ENCODE peak calls at places on chromosomes 13 and 19, in nine cellular contexts. X is activated T-cell treated with anti-CD3 and anti-CD28 coated beads for 24 hours; M is CD8-positive, alpha-beta memory T cell; R is RPMI7951; Y is activated CD8-positive, alpha-beta memory T cell treated with anti-CD3 and anti-CD28 coated beads for 48 hours; H is stimulated activated CD4-positive, alpha-beta T cell treated with anti-CD3 and anti-CD28 coated beads, Interleukin-1b, Interleukin-23, amount 100 ng/mL, for 48 hours; J is KBM-7; B is amygdala; Q is fibroblast of the aortic adventitia. T is an unnamed sample.

GRCh38 chr13:24087611-24088235 is 72.8 kb upstream of the SPATA13 start:
- DNase-seq in Q (no peak), H (no peak), X (no peak), R (no peak), Y (no peak), B (no peak), M (no peak), J (no peak), T (no peak)

GRCh38 chr19:50710094-50710493 is 9.5 kb downstream of the SHANK1 start:
- DNase-seq in Q (no peak), J (no peak), X (no peak), R (no peak), H (no peak), B (no peak), Y (no peak), M (no peak), T (no peak)

GRCh38 chr13:111389621-111390521 is 69.4 kb downstream of the TEX29 start:
- DNase-seq in X (no peak), B (no peak), Y (no peak), M (no peak), R (no peak), Q (no peak), H (no peak), J (no peak), T (no peak)

GRCh38 chr19:4640247-4641000 is 1.1 kb downstream of the TNFAIP8L1 start:
- DNase-seq in Y (no peak), M (no peak), R (no peak), Q (no peak), J (no peak), X (no peak), B (no peak), H (no peak), T (no peak)

GRCh38 chr13:23505007-23505406 is 65.2 kb upstream of the TNFRSF19 start:
- DNase-seq in Y (no peak), J (no peak), Q (peak), X (no peak), B (no peak), H (no peak), R (peak), M (no peak), T (peak)

GRCh38 chr13:56736966-56737365 is 403.8 kb upstream of the PRR20A start:
- DNase-seq in B (no peak), Q (no peak), H (no peak), X (no peak), R (no peak), J (no peak), M (no peak), Y (no peak), T (no peak)

GRCh38 chr19:424546-424945 is 15.6 kb upstream of the C2CD4C start:
- DNase-seq in H (no peak), R (no peak), Y (no peak), M (no peak), J (no peak), X (no peak), B (no peak), Q (no peak), T (no peak)

GRCh38 chr19:4493104-4493928 is 21.2 kb downstream of the HDGFL2 start:
- DNase-seq in Y (no peak), M (no peak), Q (no peak), X (no peak), R (peak), J (no peak), B (no peak), H (no peak), T (no peak)

GRCh38 chr19:3396881-3397265 is 30.5 kb downstream of the NFIC start:
- DNase-seq in R (no peak), Q (no peak), Y (no peak), H (no peak), J (no peak), M (no peak), X (no peak), B (no peak), T (no peak)

GRCh38 chr19:8500158-8500557 is 2.3 kb downstream of the PRAM1 start:
- DNase-seq in Q (no peak), R (no peak), H (no peak), J (peak), Y (no peak), B (no peak), M (no peak), X (no peak), T (no peak)

GRCh38 chr13:22103046-22103445 is 432.2 kb downstream of the FGF9 start:
- DNase-seq in X (no peak), J (no peak), R (no peak), H (no peak), Y (no peak), Q (peak), M (no peak), B (no peak), T (no peak)

GRCh38 chr13:102355251-102355650 is 46.6 kb downstream of the FGF14 start:
- DNase-seq in X (no peak), R (no peak), J (no peak), Q (no peak), Y (no peak), M (no peak), B (no peak), H (no peak), T (no peak)

GRCh38 chr19:15443838-15444237 is 5.9 kb downstream of the WIZ start:
- DNase-seq in X (no peak), H (no peak), J (no peak), Y (no peak), M (no peak), R (no peak), Q (peak), B (peak), T (no peak)

GRCh38 chr19:3389876-3390361 is 23.5 kb downstream of the NFIC start:
- DNase-seq in M (no peak), R (no peak), H (no peak), B (no peak), X (no peak), Q (no peak), Y (no peak), J (no peak), T (no peak)

GRCh38 chr19:34228347-34228746 is 26.0 kb upstream of the GARRE1 start:
- DNase-seq in M (no peak), X (no peak), Q (no peak), B (no peak), J (no peak), H (no peak), Y (no peak), R (no peak), T (no peak)

GRCh38 chr13:49315036-49315565 is 67.4 kb downstream of the CDADC1 start:
- DNase-seq in B (no peak), R (peak), Y (no peak), X (no peak), M (no peak), Q (no peak), J (no peak), H (no peak), T (no peak)

GRCh38 chr13:110448230-110448629 is 113.3 kb downstream of the RAB20 start:
- DNase-seq in Y (no peak), M (no peak), B (no peak), H (no peak), X (no peak), R (peak), J (no peak), Q (peak), T (peak)

GRCh38 chr19:7789447-7789846 is 26.4 kb downstream of the CLEC4M start:
- DNase-seq in X (no peak), J (no peak), B (no peak), H (peak), Y (no peak), Q (no peak), M (no peak), R (no peak), T (no peak)

GRCh38 chr19:19021115-19021514 is 12.2 kb downstream of the SUGP2 start:
- DNase-seq in X (no peak), R (peak), Y (no peak), M (no peak), J (no peak), H (no peak), B (no peak), Q (peak), T (peak)

GRCh38 chr19:37817180-37817911 is 38.0 kb upstream of the ZNF573 start:
- DNase-seq in H (peak), X (peak), Y (peak), J (no peak), R (peak), M (peak), B (peak), Q (peak), T (no peak)

GRCh38 chr13:93515267-93515666 is 288.7 kb downstream of the GPC6 start:
- DNase-seq in H (no peak), X (no peak), Q (no peak), R (no peak), J (no peak), M (no peak), Y (no peak), B (no peak), T (no peak)

GRCh38 chr13:99916366-99917103 is 55.0 kb downstream of the ZIC5 start:
- DNase-seq in J (peak), R (peak), Y (no peak), B (no peak), M (no peak), H (no peak), X (peak), Q (peak), T (peak)

GRCh38 chr13:110471833-110472162 is 89.7 kb downstream of the RAB20 start:
- DNase-seq in B (no peak), X (no peak), M (no peak), J (peak), R (peak), H (peak), Q (no peak), Y (no peak), T (peak)

GRCh38 chr13:81058211-81058915 is 717.4 kb upstream of the SPRY2 start:
- DNase-seq in B (no peak), M (no peak), H (no peak), Q (no peak), J (no peak), Y (no peak), X (no peak), R (no peak), T (no peak)

GRCh38 chr19:13770013-13770635 is 4.1 kb upstream of the C19orf53 start:
- DNase-seq in J (no peak), Q (no peak), Y (no peak), X (no peak), H (no peak), R (no peak), M (no peak), B (no peak), T (peak)

GRCh38 chr13:114288157-114288591 is 6.8 kb downstream of the UPF3A start:
- DNase-seq in Q (no peak), B (no peak), Y (no peak), J (no peak), H (no peak), X (no peak), R (no peak), M (no peak), T (no peak)

GRCh38 chr13:53165201-53165600 is 136.6 kb downstream of the OLFM4 start:
- DNase-seq in J (no peak), B (no peak), H (no peak), Q (no peak), M (no peak), Y (no peak), R (no peak), X (no peak), T (no peak)

GRCh38 chr19:38691938-38692457 is 44.5 kb downstream of the ACTN4 start:
- DNase-seq in X (no peak), Q (peak), Y (no peak), M (no peak), B (no peak), J (no peak), R (peak), H (no peak), T (no peak)

GRCh38 chr19:718251-719024 is 9.7 kb downstream of the PALM start:
- DNase-seq in B (peak), H (no peak), Q (no peak), M (no peak), R (no peak), Y (no peak), J (no peak), X (no peak), T (no peak)

GRCh38 chr19:34480971-34481821 is at the start of gene WTIP:
- DNase-seq in J (no peak), R (peak), Y (no peak), X (no peak), B (no peak), M (no peak), Q (peak), H (no peak), T (peak)

GRCh38 chr19:10158485-10158884 is 36.3 kb downstream of the DNMT1 start:
- DNase-seq in Q (no peak), B (no peak), Y (no peak), J (no peak), M (no peak), R (no peak), H (no peak), X (no peak), T (no peak)

T was measured in ACHN.